ENCODE peak calls at places on chromosomes 7 and 10, in five cellular contexts. N, Y, G, L and K are unnamed samples.

GRCh38 chr7:651032-651728 is 75.3 kb upstream of the DNAAF5 start:
- DNase-seq in N (no peak), G (no peak), L (no peak), Y (no peak), K (no peak)

GRCh38 chr10:110275140-110275729 is 29.5 kb downstream of the SMNDC1 start:
- DNase-seq in Y (no peak), L (no peak), N (no peak), G (no peak), K (no peak)

GRCh38 chr10:116567335-116567734 is 21.6 kb downstream of the PNLIP start:
- DNase-seq in L (no peak), G (no peak), N (no peak), Y (no peak), K (no peak)

GRCh38 chr7:99928994-99929729 is at the start of gene GJC3:
- DNase-seq in Y (peak; percentile 22), G (peak; percentile 47), L (peak; percentile 38), N (no peak), K (peak; percentile 86)

GRCh38 chr10:114437456-114438292 is 33.4 kb upstream of the AFAP1L2 start:
- DNase-seq in L (no peak), Y (peak; percentile 39), N (no peak), G (no peak), K (no peak)

GRCh38 chr7:154794147-154794780 is 208.7 kb downstream of the PAXIP1 start:
- DNase-seq in G (no peak), Y (no peak), N (no peak), L (peak; percentile 34), K (no peak)

GRCh38 chr7:11236680-11237079 is 263.0 kb downstream of the PHF14 start:
- DNase-seq in G (no peak), L (no peak), N (no peak), Y (no peak), K (no peak)

GRCh38 chr10:111076191-111076681 is 593 bp upstream of the ADRA2A start:
- DNase-seq in N (peak; percentile 86), L (peak; percentile 77), G (peak; percentile 39), Y (peak; percentile 74), K (peak; percentile 79)

GRCh38 chr7:116525913-116526857 is 1.3 kb downstream of the CAV1 start:
- DNase-seq in G (peak; percentile 86), L (peak; percentile 76), Y (peak; percentile 87), N (peak; percentile 85), K (peak; percentile 84)

DNA sequence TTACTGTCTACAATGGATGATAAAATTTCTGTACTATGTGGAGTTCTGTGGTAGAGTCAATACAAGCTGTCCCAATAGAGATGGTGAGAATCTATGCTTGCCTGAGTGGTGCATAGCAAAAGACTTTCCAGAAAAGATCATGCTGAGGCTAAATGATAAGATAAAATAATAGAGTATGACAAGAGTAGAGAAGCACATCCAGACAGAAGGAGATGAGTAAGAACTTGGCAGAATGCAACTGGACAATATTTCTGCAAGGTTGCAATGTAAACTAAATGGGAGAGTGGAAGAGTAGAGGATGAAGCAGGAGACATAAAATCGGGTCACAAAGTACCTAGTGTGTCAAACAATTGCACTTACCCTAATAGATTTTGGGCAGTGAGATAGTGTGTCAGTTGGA is 347.6 kb downstream of the MDFIC start:
- DNase-seq in G (peak; percentile 38), Y (no peak), L (no peak), N (no peak), K (no peak)
- H3K4me3 ChIP-seq in G (no peak overlapping the region), Y (no peak overlapping the region), L (no peak overlapping the region), N (no peak overlapping the region), K (no peak overlapping the region)

DNA sequence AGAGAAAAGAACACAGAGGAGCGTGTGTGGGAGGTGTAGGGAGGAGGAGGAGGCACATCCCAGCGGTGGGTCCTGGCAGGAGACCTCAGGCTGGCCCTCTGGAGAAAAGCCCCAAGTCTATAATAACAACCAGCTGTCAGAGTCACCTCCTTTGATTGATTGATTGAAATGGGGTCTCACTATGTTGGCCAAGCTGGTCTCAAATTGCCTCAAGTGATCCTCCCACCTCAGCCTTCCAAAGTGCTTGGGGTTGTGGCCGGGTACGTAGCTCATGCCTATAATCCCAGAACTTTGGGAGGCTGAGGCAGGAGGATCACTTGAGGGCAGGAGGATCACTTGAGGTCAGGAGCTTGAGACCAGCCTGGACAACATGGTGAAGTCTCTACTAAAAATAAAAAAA is 103.0 kb upstream of the ANLN start:
- DNase-seq in G (no peak), Y (no peak), L (no peak), N (no peak), K (no peak)
- H3K27ac ChIP-seq in G (no peak overlapping the region), Y (no peak overlapping the region), L (peak overlapping the region; percentile 60), N (no peak overlapping the region), K (peak overlapping the region; percentile 32)

DNA sequence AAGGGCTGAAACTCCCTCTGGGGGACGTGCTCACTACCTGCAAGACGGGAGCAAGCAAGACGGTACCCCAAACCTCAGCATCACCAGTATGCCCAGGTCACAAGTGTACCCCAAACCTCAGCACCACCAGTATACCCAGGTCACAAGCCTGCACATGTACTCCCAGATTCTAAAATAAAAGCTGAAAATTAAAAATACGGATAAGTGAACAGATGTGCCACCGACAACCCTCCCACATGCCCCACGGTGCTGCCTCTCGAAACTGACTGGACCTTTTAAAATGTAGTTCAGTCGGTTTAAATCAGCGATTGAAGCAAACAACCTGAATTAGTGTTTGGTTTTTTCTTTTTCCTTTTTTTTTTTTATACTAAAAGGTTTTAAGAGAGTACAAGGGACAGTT is 566.5 kb downstream of the DNAJB6 start:
- DNase-seq in N (no peak), Y (no peak), G (no peak), L (no peak), K (no peak)
- H3K9me3 ChIP-seq in N (no peaks in the 10 kb centered on the region), Y (peaks cover 9% of the 10 kb centered on the region), G (no peaks in the 10 kb centered on the region), L (no peaks in the 10 kb centered on the region), K (no peaks in the 10 kb centered on the region)

GRCh38 chr7:144782883-144783282 is 53.0 kb downstream of the TPK1 start:
- DNase-seq in Y (no peak), L (no peak), N (no peak), G (no peak), K (no peak)

GRCh38 chr7:144777005-144777814 is 58.6 kb downstream of the TPK1 start:
- DNase-seq in Y (no peak), N (no peak), G (no peak), L (no peak), K (no peak)

GRCh38 chr7:144775735-144776134 is 60.1 kb downstream of the TPK1 start:
- DNase-seq in L (no peak), G (no peak), N (no peak), Y (no peak), K (no peak)

GRCh38 chr7:144776447-144776846 is 59.4 kb downstream of the TPK1 start:
- DNase-seq in G (no peak), Y (no peak), L (no peak), N (no peak), K (no peak)

GRCh38 chr7:144780071-144780608 is 55.7 kb downstream of the TPK1 start:
- DNase-seq in G (no peak), N (no peak), Y (no peak), L (no peak), K (no peak)
- H3K4me3 ChIP-seq in G (no peak overlapping the region), N (no peak overlapping the region), Y (no peak overlapping the region), L (no peak overlapping the region), K (no peak overlapping the region)